ENCODE peak calls at places on chromosomes 3 and 15, in nine cellular contexts. B is endothelial cell of umbilical vein, M is vagina, J is thoracic aorta, I is breast epithelium, Y is tibial nerve, U is WERI-Rb-1, Q is adrenal gland, H is right atrium auricular region. Z is an unnamed sample. For H3K9me3, the result is how much of the 10 kb centered on the place peaks cover.

GRCh38 chr3:194640829-194641228 is 7.6 kb upstream of the TMEM44 start:
- DNase-seq in B (peak), M (no peak), J (no peak), I (no peak), Y (no peak), U (peak), Q (no peak), H (no peak), Z (peak)

GRCh38 chr15:48177875-48178611 is at the start of gene MYEF2:
- DNase-seq in B (peak), M (no peak), J (peak), I (peak), Y (peak), U (peak), Q (peak), H (peak), Z (peak)

GRCh38 chr3:138097192-138097829 is 18.1 kb downstream of the DZIP1L start:
- DNase-seq in B (no peak), M (no peak), J (no peak), I (no peak), Y (no peak), U (peak), Q (no peak), H (no peak), Z (no peak)

GRCh38 chr15:47523669-47524068 is 193.6 kb upstream of the SEMA6D start:
- DNase-seq in B (peak), M (no peak), J (no peak), I (no peak), Y (no peak), U (no peak), Q (no peak), H (no peak), Z (peak)

GRCh38 chr15:57183614-57184344 is 192.5 kb upstream of the CGNL1 start:
- DNase-seq in B (no peak), M (no peak), J (no peak), I (no peak), Y (no peak), U (no peak), Q (no peak), H (no peak), Z (no peak)

GRCh38 chr15:93071469-93071891 is 17.5 kb downstream of the RGMA start:
- DNase-seq in B (no peak), M (no peak), J (no peak), I (no peak), Y (no peak), U (no peak), Q (no peak), H (no peak), Z (no peak)

GRCh38 chr3:99625643-99626414 is 12.6 kb upstream of the COL8A1 start:
- DNase-seq in B (peak), M (no peak), J (no peak), I (no peak), Y (no peak), U (no peak), Q (no peak), H (no peak), Z (no peak)

GRCh38 chr3:37761583-37761982 is 100.1 kb upstream of the CTDSPL start:
- DNase-seq in B (no peak), M (no peak), J (no peak), I (no peak), Y (no peak), U (no peak), Q (no peak), H (no peak), Z (no peak)

GRCh38 chr3:161599702-161600101 is 103.1 kb downstream of the OTOL1 start:
- DNase-seq in B (no peak), M (no peak), J (no peak), I (no peak), Y (no peak), U (no peak), Q (no peak), H (no peak), Z (no peak)

GRCh38 chr3:105868745-105869530 is at the start of gene CBLB:
- DNase-seq in B (peak), M (peak), J (peak), I (peak), Y (peak), U (peak), Q (peak), H (peak), Z (peak)

GRCh38 chr15:62497356-62497755 is 332.3 kb upstream of the C2CD4B start:
- DNase-seq in B (no peak), M (no peak), J (no peak), I (no peak), Y (no peak), U (no peak), Q (no peak), H (no peak), Z (no peak)

GRCh38 chr3:41075958-41076357 is 123.3 kb upstream of the CTNNB1 start:
- DNase-seq in B (no peak), M (peak), J (no peak), I (no peak), Y (peak), U (peak), Q (peak), H (peak), Z (no peak)

GRCh38 chr3:188248036-188248561 is 94.1 kb downstream of the LPP start:
- DNase-seq in B (no peak), M (no peak), J (no peak), I (no peak), Y (no peak), U (no peak), Q (no peak), H (no peak), Z (no peak)

GRCh38 chr3:51385621-51386091 is 565 bp downstream of the MANF start:
- DNase-seq in B (peak), M (no peak), J (no peak), I (no peak), Y (no peak), U (no peak), Q (no peak), H (peak), Z (no peak)

GRCh38 chr15:58987036-58987435 is 427 bp upstream of the RNF111 start:
- DNase-seq in B (no peak), M (no peak), J (no peak), I (no peak), Y (no peak), U (no peak), Q (no peak), H (no peak), Z (no peak)

GRCh38 chr15:31577103-31577502 is 250.5 kb downstream of the KLF13 start:
- DNase-seq in B (no peak), M (no peak), J (no peak), I (no peak), Y (no peak), U (no peak), Q (no peak), H (no peak), Z (no peak)

GRCh38 chr3:57597973-57598351 is 818 bp upstream of the ARF4 start:
- DNase-seq in B (no peak), M (no peak), J (no peak), I (no peak), Y (no peak), U (no peak), Q (no peak), H (peak), Z (no peak)

GRCh38 chr15:85473455-85473854 is 93.1 kb downstream of the AKAP13 start:
- DNase-seq in B (no peak), M (no peak), J (no peak), I (no peak), Y (no peak), U (peak), Q (no peak), H (no peak), Z (peak)

GRCh38 chr15:97977734-97978133 is 17.2 kb downstream of the ARRDC4 start:
- DNase-seq in B (no peak), M (no peak), J (no peak), I (no peak), Y (no peak), U (no peak), Q (no peak), H (no peak), Z (no peak)

DNA sequence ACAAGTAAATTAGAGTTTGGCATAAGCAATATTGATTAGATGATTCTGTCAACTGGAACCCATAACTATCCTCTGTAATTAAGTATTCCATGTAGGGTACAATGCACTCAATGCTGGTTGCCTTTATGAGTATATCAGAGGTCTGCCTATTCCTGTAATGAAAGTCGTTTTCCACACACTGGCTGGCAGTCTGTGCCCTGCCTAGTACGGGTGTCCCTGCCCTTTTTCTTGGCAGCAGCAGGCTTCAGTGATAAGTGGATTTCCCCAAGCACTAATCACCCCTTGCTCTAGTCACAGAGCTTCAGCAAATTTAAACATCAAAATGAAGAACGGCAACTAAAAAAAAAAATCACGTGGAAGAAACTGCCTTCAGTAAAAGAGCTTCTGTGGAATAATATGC is 294.8 kb upstream of the STT3B start:
- DNase-seq in B (no peak), M (no peak), J (no peak), I (no peak), Y (no peak), U (no peak), Q (no peak), H (no peak), Z (no peak)
- H3K9me3 ChIP-seq in B (under half), M (under half), J (under half), I (under half), Y (under half), U (under half), Q (under half), H (under half), Z (under half)

DNA sequence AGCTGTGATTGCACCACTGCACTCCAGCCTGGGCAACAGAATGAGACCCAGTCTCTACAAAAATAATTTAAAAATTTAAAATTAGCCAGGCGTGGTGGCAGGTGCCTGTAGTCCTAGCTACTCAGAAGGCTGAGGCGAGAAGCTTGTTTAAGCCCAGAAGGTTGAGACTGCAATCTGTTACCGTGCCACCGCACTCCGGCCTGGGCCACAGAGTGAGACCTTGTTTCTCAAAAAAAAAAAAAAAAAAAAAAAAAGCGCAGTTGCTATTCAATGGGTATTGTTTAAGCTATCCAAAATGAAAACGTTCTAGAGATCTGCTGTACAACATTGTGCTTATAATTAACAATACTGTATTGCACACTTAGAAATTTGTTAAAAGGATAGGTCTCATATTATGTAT is 24.0 kb downstream of the ZNF148 start:
- DNase-seq in B (no peak), M (no peak), J (no peak), I (no peak), Y (no peak), U (no peak), Q (no peak), H (no peak), Z (no peak)
- H3K9me3 ChIP-seq in B (under half), M (under half), J (under half), I (under half), Y (under half), U (under half), Q (under half), H (under half), Z (under half)

DNA sequence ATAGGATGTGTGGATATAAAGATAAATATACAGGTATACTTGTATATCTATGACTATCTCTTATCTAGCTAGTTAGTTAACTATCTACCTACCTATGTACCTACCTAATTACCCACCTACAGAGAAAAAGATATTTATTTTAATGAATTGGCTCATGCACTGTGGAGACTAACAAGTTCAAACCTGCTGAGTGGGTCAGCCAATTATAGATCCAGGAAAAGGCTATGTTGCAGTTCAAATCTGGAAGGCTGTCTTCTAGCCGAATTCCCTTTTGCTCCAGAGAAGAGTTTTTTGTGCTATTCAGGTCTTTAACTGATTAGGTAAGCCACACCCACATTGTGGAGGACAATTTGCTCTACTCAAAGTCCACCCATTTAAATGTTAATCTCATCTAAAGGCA is 335.0 kb downstream of the GRM7 start:
- DNase-seq in B (no peak), M (no peak), J (no peak), I (no peak), Y (no peak), U (no peak), Q (no peak), H (no peak), Z (no peak)
- H3K9me3 ChIP-seq in B (under half), M (under half), J (under half), I (under half), Y (under half), U (under half), Q (under half), H (under half), Z (under half)

GRCh38 chr15:25186411-25186810 is 231.6 kb downstream of the SNRPN start:
- DNase-seq in B (no peak), M (no peak), J (no peak), I (no peak), Y (no peak), U (no peak), Q (no peak), H (no peak), Z (no peak)

GRCh38 chr15:25188551-25189101 is 233.8 kb downstream of the SNRPN start:
- DNase-seq in B (no peak), M (no peak), J (no peak), I (no peak), Y (no peak), U (no peak), Q (no peak), H (no peak), Z (no peak)

GRCh38 chr15:25188051-25188450 is 233.3 kb downstream of the SNRPN start:
- DNase-seq in B (no peak), M (no peak), J (no peak), I (no peak), Y (no peak), U (no peak), Q (no peak), H (no peak), Z (no peak)

GRCh38 chr15:25185791-25186190 is 231.0 kb downstream of the SNRPN start:
- DNase-seq in B (no peak), M (no peak), J (no peak), I (no peak), Y (no peak), U (no peak), Q (no peak), H (no peak), Z (no peak)

GRCh38 chr15:25186906-25187645 is 232.3 kb downstream of the SNRPN start:
- DNase-seq in B (no peak), M (no peak), J (no peak), I (no peak), Y (no peak), U (no peak), Q (no peak), H (no peak), Z (no peak)
- H3K9me3 ChIP-seq in B (under half), M (under half), J (under half), I (half or more), Y (under half), U (under half), Q (under half), H (under half), Z (under half)

GRCh38 chr3:164144824-164145223 is 933.5 kb downstream of the SI start:
- DNase-seq in B (no peak), M (no peak), J (no peak), I (no peak), Y (no peak), U (no peak), Q (no peak), H (no peak), Z (no peak)
- H3K9me3 ChIP-seq in B (under half), M (under half), J (under half), I (under half), Y (under half), U (under half), Q (under half), H (under half), Z (under half)

GRCh38 chr3:6542795-6543194 is 318.1 kb upstream of the GRM7 start:
- DNase-seq in B (no peak), M (no peak), J (no peak), I (no peak), Y (no peak), U (no peak), Q (no peak), H (no peak), Z (no peak)
- H3K9me3 ChIP-seq in B (under half), M (under half), J (under half), I (under half), Y (under half), U (under half), Q (under half), H (under half), Z (under half)

GRCh38 chr15:25568751-25569150 is 129.9 kb upstream of the UBE3A start:
- DNase-seq in B (no peak), M (no peak), J (peak), I (no peak), Y (no peak), U (no peak), Q (no peak), H (no peak), Z (peak)
- H3K9me3 ChIP-seq in B (under half), M (under half), J (under half), I (under half), Y (under half), U (under half), Q (under half), H (under half), Z (under half)

GRCh38 chr15:25062551-25063430 is 108.0 kb downstream of the SNRPN start:
- DNase-seq in B (no peak), M (no peak), J (no peak), I (no peak), Y (no peak), U (no peak), Q (peak), H (no peak), Z (no peak)
- H3K9me3 ChIP-seq in B (half or more), M (half or more), J (half or more), I (half or more), Y (half or more), U (half or more), Q (under half), H (half or more), Z (half or more)